ENCODE peak calls at places on chromosomes 3 and 15, in eight cellular contexts. One of them, this sample, is unnamed.
A peak's percentile ranks its signal among the peaks of the same experiment; 100 is the strongest.

GRCh38 chr3:55204417-55204816 is 276.6 kb upstream of the LRTM1 start:
- DNase-seq in NCI-H510A treated with DMSO at 0.1 percent for 48 hours: no peak
- DNase-seq in HTR-8/SVneo: no peak
- DNase-seq in activated CD8-positive, alpha-beta memory T cell treated with anti-CD3 and anti-CD28 coated beads for 48 hours: no peak
- DNase-seq in omental fat pad: no peak
- DNase-seq in activated naive CD8-positive, alpha-beta T cell treated with anti-CD3 and anti-CD28 coated beads for 36 hours: no peak
- DNase-seq in stomach: no peak
- DNase-seq in NCI-H1436: no peak
- DNase-seq in this sample: no peak

GRCh38 chr3:184836090-184836785 is 24.3 kb downstream of the VPS8 start:
- DNase-seq in omental fat pad: no peak
- DNase-seq in NCI-H510A treated with DMSO at 0.1 percent for 48 hours: no peak
- DNase-seq in HTR-8/SVneo: no peak
- DNase-seq in stomach: no peak
- DNase-seq in NCI-H1436: no peak
- DNase-seq in activated naive CD8-positive, alpha-beta T cell treated with anti-CD3 and anti-CD28 coated beads for 36 hours: no peak
- DNase-seq in activated CD8-positive, alpha-beta memory T cell treated with anti-CD3 and anti-CD28 coated beads for 48 hours: no peak
- DNase-seq in this sample: no peak

GRCh38 chr3:171049831-171050444 is 23.4 kb upstream of the SLC2A2 start:
- DNase-seq in activated CD8-positive, alpha-beta memory T cell treated with anti-CD3 and anti-CD28 coated beads for 48 hours: no peak
- DNase-seq in NCI-H510A treated with DMSO at 0.1 percent for 48 hours: peak; percentile 85
- DNase-seq in activated naive CD8-positive, alpha-beta T cell treated with anti-CD3 and anti-CD28 coated beads for 36 hours: peak; percentile 34
- DNase-seq in NCI-H1436: peak; percentile 60
- DNase-seq in stomach: peak; percentile 54
- DNase-seq in omental fat pad: no peak
- DNase-seq in HTR-8/SVneo: peak; percentile 74
- DNase-seq in this sample: peak; percentile 9

GRCh38 chr3:178182337-178182761 is 353.9 kb upstream of the KCNMB2 start:
- DNase-seq in stomach: no peak
- DNase-seq in activated CD8-positive, alpha-beta memory T cell treated with anti-CD3 and anti-CD28 coated beads for 48 hours: no peak
- DNase-seq in HTR-8/SVneo: no peak
- DNase-seq in NCI-H510A treated with DMSO at 0.1 percent for 48 hours: no peak
- DNase-seq in omental fat pad: no peak
- DNase-seq in activated naive CD8-positive, alpha-beta T cell treated with anti-CD3 and anti-CD28 coated beads for 36 hours: no peak
- DNase-seq in NCI-H1436: no peak
- DNase-seq in this sample: no peak

GRCh38 chr3:192947421-192947820 is 29.8 kb upstream of the MB21D2 start:
- DNase-seq in omental fat pad: no peak
- DNase-seq in activated CD8-positive, alpha-beta memory T cell treated with anti-CD3 and anti-CD28 coated beads for 48 hours: no peak
- DNase-seq in NCI-H1436: no peak
- DNase-seq in HTR-8/SVneo: no peak
- DNase-seq in stomach: no peak
- DNase-seq in NCI-H510A treated with DMSO at 0.1 percent for 48 hours: peak; percentile 26
- DNase-seq in activated naive CD8-positive, alpha-beta T cell treated with anti-CD3 and anti-CD28 coated beads for 36 hours: no peak
- DNase-seq in this sample: no peak

GRCh38 chr15:64851503-64851840 is 9.8 kb downstream of the PLEKHO2 start:
- DNase-seq in activated CD8-positive, alpha-beta memory T cell treated with anti-CD3 and anti-CD28 coated beads for 48 hours: no peak
- DNase-seq in stomach: no peak
- DNase-seq in omental fat pad: no peak
- DNase-seq in activated naive CD8-positive, alpha-beta T cell treated with anti-CD3 and anti-CD28 coated beads for 36 hours: no peak
- DNase-seq in HTR-8/SVneo: no peak
- DNase-seq in NCI-H1436: no peak
- DNase-seq in NCI-H510A treated with DMSO at 0.1 percent for 48 hours: no peak
- DNase-seq in this sample: no peak

GRCh38 chr3:75140904-75141615 is 523.1 kb upstream of the FRG2C start:
- DNase-seq in activated CD8-positive, alpha-beta memory T cell treated with anti-CD3 and anti-CD28 coated beads for 48 hours: no peak
- DNase-seq in NCI-H1436: no peak
- DNase-seq in HTR-8/SVneo: no peak
- DNase-seq in activated naive CD8-positive, alpha-beta T cell treated with anti-CD3 and anti-CD28 coated beads for 36 hours: no peak
- DNase-seq in omental fat pad: no peak
- DNase-seq in NCI-H510A treated with DMSO at 0.1 percent for 48 hours: no peak
- DNase-seq in stomach: no peak
- DNase-seq in this sample: no peak

GRCh38 chr3:61155701-61156292 is 95.5 kb downstream of the FHIT start:
- DNase-seq in activated naive CD8-positive, alpha-beta T cell treated with anti-CD3 and anti-CD28 coated beads for 36 hours: no peak
- DNase-seq in omental fat pad: no peak
- DNase-seq in HTR-8/SVneo: no peak
- DNase-seq in activated CD8-positive, alpha-beta memory T cell treated with anti-CD3 and anti-CD28 coated beads for 48 hours: no peak
- DNase-seq in NCI-H1436: no peak
- DNase-seq in NCI-H510A treated with DMSO at 0.1 percent for 48 hours: no peak
- DNase-seq in stomach: peak; percentile 70
- DNase-seq in this sample: no peak

GRCh38 chr3:102505542-102505941 is 70.7 kb downstream of the ZPLD1 start:
- DNase-seq in activated naive CD8-positive, alpha-beta T cell treated with anti-CD3 and anti-CD28 coated beads for 36 hours: no peak
- DNase-seq in omental fat pad: no peak
- DNase-seq in stomach: no peak
- DNase-seq in activated CD8-positive, alpha-beta memory T cell treated with anti-CD3 and anti-CD28 coated beads for 48 hours: no peak
- DNase-seq in NCI-H1436: no peak
- DNase-seq in NCI-H510A treated with DMSO at 0.1 percent for 48 hours: no peak
- DNase-seq in HTR-8/SVneo: no peak
- DNase-seq in this sample: no peak

GRCh38 chr3:140351466-140351865 is 326.4 kb upstream of the TRIM42 start:
- DNase-seq in stomach: no peak
- DNase-seq in NCI-H1436: no peak
- DNase-seq in activated CD8-positive, alpha-beta memory T cell treated with anti-CD3 and anti-CD28 coated beads for 48 hours: no peak
- DNase-seq in omental fat pad: no peak
- DNase-seq in activated naive CD8-positive, alpha-beta T cell treated with anti-CD3 and anti-CD28 coated beads for 36 hours: no peak
- DNase-seq in HTR-8/SVneo: no peak
- DNase-seq in NCI-H510A treated with DMSO at 0.1 percent for 48 hours: no peak
- DNase-seq in this sample: no peak

GRCh38 chr3:169466990-169467389 is 196.5 kb downstream of the MECOM start:
- DNase-seq in NCI-H1436: no peak
- DNase-seq in stomach: no peak
- DNase-seq in NCI-H510A treated with DMSO at 0.1 percent for 48 hours: no peak
- DNase-seq in omental fat pad: no peak
- DNase-seq in activated CD8-positive, alpha-beta memory T cell treated with anti-CD3 and anti-CD28 coated beads for 48 hours: no peak
- DNase-seq in HTR-8/SVneo: no peak
- DNase-seq in activated naive CD8-positive, alpha-beta T cell treated with anti-CD3 and anti-CD28 coated beads for 36 hours: no peak
- DNase-seq in this sample: no peak

GRCh38 chr3:187669675-187670504 is at the start of gene SST:
- DNase-seq in NCI-H510A treated with DMSO at 0.1 percent for 48 hours: peak; percentile 37
- DNase-seq in stomach: peak; percentile 47
- DNase-seq in activated naive CD8-positive, alpha-beta T cell treated with anti-CD3 and anti-CD28 coated beads for 36 hours: peak; percentile 27
- DNase-seq in omental fat pad: no peak
- DNase-seq in activated CD8-positive, alpha-beta memory T cell treated with anti-CD3 and anti-CD28 coated beads for 48 hours: no peak
- DNase-seq in NCI-H1436: no peak
- DNase-seq in HTR-8/SVneo: peak; percentile 14
- DNase-seq in this sample: no peak

GRCh38 chr15:76576526-76577279 is 240.1 kb downstream of the ISL2 start:
- DNase-seq in activated naive CD8-positive, alpha-beta T cell treated with anti-CD3 and anti-CD28 coated beads for 36 hours: no peak
- DNase-seq in stomach: peak; percentile 90
- DNase-seq in activated CD8-positive, alpha-beta memory T cell treated with anti-CD3 and anti-CD28 coated beads for 48 hours: no peak
- DNase-seq in NCI-H1436: no peak
- DNase-seq in HTR-8/SVneo: no peak
- DNase-seq in NCI-H510A treated with DMSO at 0.1 percent for 48 hours: no peak
- DNase-seq in omental fat pad: no peak
- DNase-seq in this sample: no peak

GRCh38 chr15:73681856-73682596 is 2.2 kb upstream of the CD276 start:
- DNase-seq in NCI-H510A treated with DMSO at 0.1 percent for 48 hours: no peak
- DNase-seq in omental fat pad: no peak
- DNase-seq in activated CD8-positive, alpha-beta memory T cell treated with anti-CD3 and anti-CD28 coated beads for 48 hours: no peak
- DNase-seq in activated naive CD8-positive, alpha-beta T cell treated with anti-CD3 and anti-CD28 coated beads for 36 hours: no peak
- DNase-seq in NCI-H1436: no peak
- DNase-seq in HTR-8/SVneo: no peak
- DNase-seq in stomach: no peak
- DNase-seq in this sample: no peak

GRCh38 chr3:191593486-191593885 is 132.5 kb downstream of the PYDC2 start:
- DNase-seq in omental fat pad: no peak
- DNase-seq in NCI-H1436: no peak
- DNase-seq in activated naive CD8-positive, alpha-beta T cell treated with anti-CD3 and anti-CD28 coated beads for 36 hours: no peak
- DNase-seq in stomach: no peak
- DNase-seq in NCI-H510A treated with DMSO at 0.1 percent for 48 hours: no peak
- DNase-seq in HTR-8/SVneo: no peak
- DNase-seq in activated CD8-positive, alpha-beta memory T cell treated with anti-CD3 and anti-CD28 coated beads for 48 hours: no peak
- DNase-seq in this sample: no peak

GRCh38 chr15:56996746-56997470 is 78.5 kb downstream of the TCF12 start:
- DNase-seq in stomach: no peak
- DNase-seq in activated CD8-positive, alpha-beta memory T cell treated with anti-CD3 and anti-CD28 coated beads for 48 hours: no peak
- DNase-seq in NCI-H510A treated with DMSO at 0.1 percent for 48 hours: no peak
- DNase-seq in HTR-8/SVneo: no peak
- DNase-seq in NCI-H1436: no peak
- DNase-seq in omental fat pad: no peak
- DNase-seq in activated naive CD8-positive, alpha-beta T cell treated with anti-CD3 and anti-CD28 coated beads for 36 hours: no peak
- DNase-seq in this sample: no peak

GRCh38 chr3:43071313-43071893 is 34.5 kb downstream of the POMGNT2 start:
- DNase-seq in HTR-8/SVneo: no peak
- DNase-seq in NCI-H1436: no peak
- DNase-seq in NCI-H510A treated with DMSO at 0.1 percent for 48 hours: no peak
- DNase-seq in omental fat pad: no peak
- DNase-seq in stomach: no peak
- DNase-seq in activated CD8-positive, alpha-beta memory T cell treated with anti-CD3 and anti-CD28 coated beads for 48 hours: no peak
- DNase-seq in activated naive CD8-positive, alpha-beta T cell treated with anti-CD3 and anti-CD28 coated beads for 36 hours: no peak
- DNase-seq in this sample: no peak

GRCh38 chr3:9416139-9416780 is 18.8 kb downstream of the SETD5 start:
- DNase-seq in activated CD8-positive, alpha-beta memory T cell treated with anti-CD3 and anti-CD28 coated beads for 48 hours: no peak
- DNase-seq in HTR-8/SVneo: no peak
- DNase-seq in stomach: no peak
- DNase-seq in activated naive CD8-positive, alpha-beta T cell treated with anti-CD3 and anti-CD28 coated beads for 36 hours: no peak
- DNase-seq in omental fat pad: no peak
- DNase-seq in NCI-H510A treated with DMSO at 0.1 percent for 48 hours: no peak
- DNase-seq in NCI-H1436: no peak
- DNase-seq in this sample: no peak

GRCh38 chr15:46708226-46708625 is 1009.1 kb upstream of the SEMA6D start:
- DNase-seq in stomach: no peak
- DNase-seq in NCI-H1436: no peak
- DNase-seq in activated naive CD8-positive, alpha-beta T cell treated with anti-CD3 and anti-CD28 coated beads for 36 hours: no peak
- DNase-seq in NCI-H510A treated with DMSO at 0.1 percent for 48 hours: no peak
- DNase-seq in omental fat pad: no peak
- DNase-seq in HTR-8/SVneo: no peak
- DNase-seq in activated CD8-positive, alpha-beta memory T cell treated with anti-CD3 and anti-CD28 coated beads for 48 hours: no peak
- DNase-seq in this sample: no peak